ENCODE peak calls at places on chromosomes 11 and 22, in six cellular contexts. B, X, L, K, U and S are unnamed samples.

GRCh38 chr11:92916299-92916698 is 53.2 kb upstream of the MTNR1B start:
- DNase-seq in B (no peak), U (no peak), X (no peak), L (no peak), K (no peak), S (no peak)

GRCh38 chr11:47183969-47184368 is 2.3 kb downstream of the PACSIN3 start:
- DNase-seq in K (no peak), B (no peak), X (no peak), L (no peak), U (no peak), S (no peak)

GRCh38 chr11:13135385-13136271 is 126.5 kb downstream of the RASSF10 start:
- DNase-seq in B (no peak), U (peak; percentile 98), L (no peak), X (no peak), K (peak; percentile 71), S (peak; percentile 52)

GRCh38 chr11:79822771-79823170 is 381.9 kb upstream of the TENM4 start:
- DNase-seq in B (no peak), K (no peak), U (no peak), L (no peak), X (no peak), S (no peak)

GRCh38 chr11:44774131-44774530 is 47.4 kb downstream of the TSPAN18 start:
- DNase-seq in L (no peak), U (no peak), B (no peak), X (no peak), K (no peak), S (no peak)

GRCh38 chr22:45240137-45240809 is 421 bp downstream of the KIAA0930 start:
- DNase-seq in U (peak; percentile 35), L (no peak), B (no peak), X (no peak), K (no peak), S (no peak)

GRCh38 chr11:1293619-1294015 is 15.8 kb downstream of the TOLLIP start:
- DNase-seq in K (no peak), L (no peak), X (peak; percentile 34), B (peak; percentile 27), U (no peak), S (no peak)

GRCh38 chr11:123640677-123641494 is 13.5 kb downstream of the SCN3B start:
- DNase-seq in U (peak; percentile 12), X (no peak), L (no peak), B (peak; percentile 67), K (peak; percentile 45), S (no peak)

GRCh38 chr11:76627541-76628082 is 42.9 kb downstream of the LRRC32 start:
- DNase-seq in B (no peak), U (no peak), L (no peak), X (no peak), K (no peak), S (no peak)

GRCh38 chr22:19807161-19807913 is 46.8 kb downstream of the TBX1 start:
- DNase-seq in B (no peak), X (peak; percentile 22), L (no peak), K (no peak), U (no peak), S (no peak)

DNA sequence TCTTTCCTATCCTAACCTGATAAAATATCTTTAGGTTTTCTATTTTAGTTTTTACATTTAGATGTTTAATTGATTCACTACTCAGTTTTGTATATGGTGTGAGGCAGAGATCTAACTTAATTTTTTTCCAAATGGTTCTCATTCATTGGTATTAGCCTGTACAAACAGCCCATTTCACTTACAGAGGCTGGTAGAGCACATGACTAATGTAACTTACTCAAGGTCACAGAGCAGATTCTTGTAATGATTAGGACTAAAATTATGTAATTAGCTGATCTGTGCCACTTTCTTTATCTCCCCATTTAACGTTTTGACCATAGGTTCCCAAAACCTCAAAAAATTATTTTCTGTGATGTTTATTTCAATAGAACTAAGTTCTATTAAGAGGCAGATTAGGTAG is 16.5 kb upstream of the TNRC6B start:
- DNase-seq in X (no peak), K (no peak), U (no peak), B (no peak), L (no peak), S (no peak)
- TF ChIP-seq CTCF in X (no peak), K (no peak), U (no peak), B (no peak), L (no peak), S (no peak)

GRCh38 chr11:74179234-74180126 is 8.4 kb downstream of the PPME1 start:
- DNase-seq in L (no peak), B (peak; percentile 23), X (no peak), K (no peak), U (peak; percentile 62), S (no peak)
- H3K4me3 ChIP-seq in L (peak overlapping the region; percentile 23), B (no peak overlapping the region), X (no peak overlapping the region), K (no peak overlapping the region), U (no peak overlapping the region), S (no peak overlapping the region)

GRCh38 chr11:134727204-134727603 is 315.2 kb upstream of the B3GAT1 start:
- DNase-seq in U (no peak), X (no peak), K (no peak), B (no peak), L (no peak), S (no peak)

GRCh38 chr11:134725211-134725610 is 313.2 kb upstream of the B3GAT1 start:
- DNase-seq in U (no peak), K (no peak), B (no peak), X (no peak), L (no peak), S (no peak)

GRCh38 chr11:134727636-134728035 is 315.6 kb upstream of the B3GAT1 start:
- DNase-seq in K (no peak), U (no peak), X (no peak), B (no peak), L (no peak), S (no peak)

GRCh38 chr11:134724779-134725140 is 312.7 kb upstream of the B3GAT1 start:
- DNase-seq in X (no peak), K (no peak), B (peak; percentile 18), L (no peak), U (no peak), S (no peak)

DNA sequence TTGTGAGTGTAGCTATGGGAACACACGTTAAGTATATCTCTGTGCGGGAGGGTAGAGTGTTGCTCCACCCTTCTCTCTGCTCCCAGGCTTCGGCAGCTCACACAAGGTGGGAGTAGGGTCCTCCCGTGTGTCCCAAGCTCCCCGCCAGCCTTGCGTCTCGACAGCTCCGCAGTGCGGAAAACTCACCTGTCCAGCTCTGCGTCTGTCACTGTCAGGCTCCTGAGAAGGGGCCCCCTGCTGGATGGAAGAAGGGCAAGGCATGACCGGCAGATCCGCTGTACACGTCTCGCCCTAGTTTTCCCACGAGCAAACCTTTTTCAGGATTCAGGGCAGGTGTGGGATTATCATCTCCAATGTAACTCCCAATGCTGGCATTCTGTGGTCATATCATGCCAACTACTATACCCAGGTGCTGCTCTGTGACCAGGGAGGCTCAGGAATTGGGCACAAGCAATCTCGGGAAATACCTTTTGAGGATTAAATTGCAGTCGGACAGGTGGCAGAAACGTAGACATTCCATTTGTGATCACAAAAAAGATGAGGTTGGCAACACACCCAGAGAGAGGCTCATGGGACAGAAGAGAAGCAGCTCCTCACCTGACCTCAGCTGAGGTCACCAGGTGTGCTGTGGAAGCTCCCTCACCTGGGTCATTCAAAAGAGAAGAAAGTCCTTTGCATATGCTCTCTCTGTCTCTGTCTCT is 314.0 kb upstream of the B3GAT1 start:
- DNase-seq in B (peak; percentile 33), L (no peak), U (no peak), X (no peak), K (no peak), S (no peak)
- TF ChIP-seq CTCF in B (peak; percentile 52), L (no peak), U (no peak), X (peak; percentile 22), K (no peak), S (no peak)

GRCh38 chr11:111912535-111912934 is at the start of gene HSPB2:
- DNase-seq in U (no peak), B (no peak), X (no peak), L (no peak), K (no peak), S (no peak)
- H3K4me3 ChIP-seq in U (peak within 1 kb of the TSS; percentile 11), B (no peak within 1 kb of the TSS), X (peak within 1 kb of the TSS; percentile 35), L (peak within 1 kb of the TSS; percentile 76), K (peak within 1 kb of the TSS; percentile 21), S (no peak within 1 kb of the TSS)

GRCh38 chr22:39856588-39856987 is 37.0 kb downstream of the ENTHD1 start:
- DNase-seq in K (no peak), X (no peak), U (no peak), B (no peak), L (no peak), S (no peak)
- TF ChIP-seq CTCF in K (no peak), X (no peak), U (no peak), B (no peak), L (no peak), S (no peak)

DNA sequence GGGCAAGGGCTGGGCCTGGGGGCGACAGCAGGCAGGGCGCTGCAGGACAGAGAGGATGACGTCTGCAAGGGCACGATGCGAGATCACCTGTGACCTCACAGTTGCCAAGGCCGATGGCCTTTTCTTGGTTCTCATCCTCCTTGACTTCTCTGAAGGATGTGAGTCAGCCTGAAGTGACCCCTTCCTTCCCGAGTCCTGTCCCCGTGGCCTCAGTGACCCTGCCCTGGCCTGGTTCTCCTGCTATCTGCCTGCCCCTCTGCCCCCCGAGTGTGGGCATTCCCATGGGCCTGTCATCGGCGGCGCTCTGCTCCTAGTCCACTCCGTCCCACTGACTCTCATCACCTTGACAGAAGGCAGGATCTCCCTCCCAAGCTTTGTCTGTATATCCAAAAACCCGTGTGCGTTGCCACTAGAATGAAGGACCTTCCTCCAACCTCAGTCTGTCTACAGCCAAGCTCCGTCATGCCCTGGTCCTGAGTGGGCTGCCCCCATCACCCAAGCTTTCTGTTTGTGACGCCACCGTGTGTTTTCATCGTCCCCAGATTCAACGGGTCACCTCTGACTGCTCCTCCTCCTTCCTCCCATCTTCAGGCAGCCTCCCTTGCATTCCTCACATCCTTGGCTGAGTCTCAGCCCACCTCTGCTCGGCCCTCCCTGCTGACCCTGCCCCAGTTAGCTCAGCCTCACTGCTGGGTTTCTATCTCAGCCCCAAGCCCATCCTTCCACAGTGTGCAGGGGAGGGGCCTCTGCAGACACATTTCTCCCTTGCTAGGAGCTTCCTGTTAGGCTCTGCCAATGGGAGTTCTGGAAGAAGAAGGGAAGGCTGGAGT is 5.6 kb downstream of the IFT27 start:
- DNase-seq in K (peak; percentile 13), U (no peak), X (peak; percentile 19), L (no peak), B (no peak), S (no peak)
- H3K4me3 ChIP-seq in K (no peak overlapping the region), U (no peak overlapping the region), X (no peak overlapping the region), L (no peak overlapping the region), B (no peak overlapping the region), S (no peak overlapping the region)